ENCODE peak calls at places on chromosomes 3 and 15, in nine cellular contexts. W is WTC11; I is lung; C is neural progenitor cell; D is activated CD8-positive, alpha-beta T cell treated with anti-CD3 and anti-CD28 coated beads for 36 hours; H is breast epithelium; L is foreskin fibroblast; E is NB4; S is AG09319. O is an unnamed sample.

GRCh38 chr3:48970568-48970967 is 19.5 kb upstream of the P4HTM start:
- DNase-seq in C (no peak), S (no peak), L (no peak), H (no peak), W (no peak), E (no peak), I (no peak), D (no peak), O (no peak)

GRCh38 chr3:62127116-62127515 is 246.2 kb downstream of the FEZF2 start:
- DNase-seq in H (no peak), L (no peak), C (no peak), W (no peak), S (no peak), E (no peak), I (no peak), D (no peak), O (no peak)

GRCh38 chr3:60552581-60552980 is 698.7 kb downstream of the FHIT start:
- DNase-seq in H (no peak), C (no peak), L (no peak), S (no peak), I (no peak), E (no peak), W (no peak), D (no peak), O (no peak)

GRCh38 chr3:160981217-160981938 is 123.8 kb downstream of the B3GALNT1 start:
- DNase-seq in W (no peak), S (no peak), D (peak; percentile 73), I (peak; percentile 44), E (peak; percentile 97), L (peak; percentile 3), C (no peak), H (no peak), O (no peak)

GRCh38 chr15:61820212-61820611 is 240.0 kb downstream of the VPS13C start:
- DNase-seq in C (no peak), D (no peak), L (no peak), H (no peak), S (no peak), I (no peak), E (no peak), W (no peak), O (no peak)

GRCh38 chr3:38036906-38037305 is 2.1 kb upstream of the DLEC1 start:
- DNase-seq in H (no peak), S (no peak), D (no peak), W (no peak), C (no peak), L (no peak), I (no peak), E (no peak), O (no peak)

GRCh38 chr15:67196672-67197363 is 57.6 kb downstream of the AAGAB start:
- DNase-seq in D (no peak), I (no peak), S (peak; percentile 52), E (no peak), L (peak; percentile 87), H (no peak), W (no peak), C (no peak), O (no peak)

GRCh38 chr3:12508316-12508715 is 24.0 kb downstream of the TSEN2 start:
- DNase-seq in E (no peak), L (peak; percentile 99), C (no peak), I (no peak), W (no peak), D (no peak), H (no peak), S (peak; percentile 79), O (no peak)

GRCh38 chr3:140056047-140056446 is 121.1 kb downstream of the CLSTN2 start:
- DNase-seq in D (no peak), W (no peak), C (no peak), L (no peak), S (no peak), I (no peak), E (peak; percentile 3), H (no peak), O (no peak)

GRCh38 chr3:25397150-25397549 is 30.9 kb upstream of the RARB start:
- DNase-seq in C (no peak), D (no peak), L (no peak), I (no peak), S (no peak), W (no peak), H (no peak), E (peak; percentile 3), O (no peak)

GRCh38 chr3:66823010-66823399 is 175.1 kb upstream of the KBTBD8 start:
- DNase-seq in I (no peak), S (no peak), H (no peak), D (no peak), E (no peak), L (no peak), C (no peak), W (no peak), O (no peak)

DNA sequence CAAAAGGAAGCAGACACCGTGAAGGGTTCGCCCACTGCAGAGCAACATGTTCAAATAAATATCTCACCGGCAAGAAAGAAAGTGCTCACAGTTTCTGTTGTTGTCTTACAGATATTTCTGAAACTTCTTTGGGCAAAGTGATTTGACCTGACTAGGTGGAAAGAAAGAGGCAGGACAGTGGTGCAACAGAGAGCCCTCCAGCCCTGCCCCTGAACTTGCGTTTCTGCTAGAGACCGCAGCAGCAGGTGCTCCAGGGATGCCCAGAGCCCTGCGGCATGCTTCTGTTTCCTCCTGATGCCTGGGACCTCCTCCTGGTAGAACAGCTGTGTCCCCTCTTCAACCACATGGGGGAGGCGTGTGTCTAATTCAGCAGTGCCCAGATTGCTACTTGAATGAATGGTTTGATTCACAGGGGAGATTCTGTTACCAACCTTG is 123.4 kb downstream of the ATP10A start:
- DNase-seq in C (peak; percentile 61), E (peak; percentile 37), D (peak; percentile 61), S (peak; percentile 16), H (no peak), W (peak; percentile 36), I (no peak), L (peak; percentile 73), O (no peak)
- TF ChIP-seq CTCF in C (peak; percentile 49), E (no peak), D (peak; percentile 26), S (peak; percentile 65), H (no peak), W (no peak), I (no peak), L (peak; percentile 59), O (no peak)

GRCh38 chr15:38996111-38996541 is 431.5 kb upstream of the RASGRP1 start:
- DNase-seq in H (no peak), S (peak; percentile 81), E (no peak), C (no peak), L (peak; percentile 90), I (no peak), D (no peak), W (no peak), O (no peak)

GRCh38 chr15:38994310-38994709 is 429.7 kb upstream of the RASGRP1 start:
- DNase-seq in C (no peak), D (no peak), I (no peak), S (no peak), E (no peak), L (no peak), W (no peak), H (no peak), O (no peak)

GRCh38 chr15:38991701-38992100 is 427.1 kb upstream of the RASGRP1 start:
- DNase-seq in S (no peak), H (no peak), D (no peak), L (no peak), I (no peak), W (no peak), C (no peak), E (no peak), O (no peak)

GRCh38 chr15:38992541-38993334 is 428.1 kb upstream of the RASGRP1 start:
- DNase-seq in D (no peak), W (no peak), I (no peak), S (no peak), H (no peak), L (no peak), C (no peak), E (no peak), O (no peak)

DNA sequence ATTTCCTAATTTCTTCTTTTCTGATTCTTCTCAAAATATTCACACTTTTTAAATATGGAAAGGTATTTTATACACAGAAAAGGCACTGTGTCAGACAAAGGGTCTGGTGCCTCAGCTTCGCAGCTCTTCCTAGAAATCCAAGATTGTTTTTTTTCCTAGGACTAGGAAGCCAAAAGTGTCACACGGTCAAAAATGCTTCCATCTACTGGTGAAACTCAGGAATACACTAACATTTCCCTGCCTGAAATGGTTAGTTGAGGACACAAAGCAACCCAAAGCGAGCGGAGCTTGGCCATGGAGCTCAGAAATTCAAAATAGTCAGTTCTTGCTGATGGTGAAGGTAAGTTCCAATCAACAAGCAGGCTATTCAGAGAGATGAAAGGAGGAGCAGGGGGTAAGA is 426.5 kb upstream of the RASGRP1 start:
- DNase-seq in I (no peak), H (no peak), C (peak; percentile 58), D (no peak), L (peak; percentile 66), S (peak; percentile 11), E (peak; percentile 11), W (no peak), O (no peak)
- TF ChIP-seq CTCF in I (no peak), H (peak; percentile 49), C (peak; percentile 68), D (peak; percentile 14), L (peak; percentile 47), S (peak; percentile 48), E (peak; percentile 13), W (peak; percentile 32), O (no peak)

GRCh38 chr15:80991446-80991845 is 1.8 kb upstream of the MESD start:
- DNase-seq in H (no peak), L (peak; percentile 90), C (no peak), I (peak; percentile 46), E (peak; percentile 48), S (peak; percentile 46), D (peak; percentile 58), W (no peak), O (no peak)
- TF ChIP-seq CTCF in H (no peak), L (no peak), C (no peak), I (no peak), E (no peak), S (peak; percentile 11), D (no peak), W (no peak), O (no peak)

DNA sequence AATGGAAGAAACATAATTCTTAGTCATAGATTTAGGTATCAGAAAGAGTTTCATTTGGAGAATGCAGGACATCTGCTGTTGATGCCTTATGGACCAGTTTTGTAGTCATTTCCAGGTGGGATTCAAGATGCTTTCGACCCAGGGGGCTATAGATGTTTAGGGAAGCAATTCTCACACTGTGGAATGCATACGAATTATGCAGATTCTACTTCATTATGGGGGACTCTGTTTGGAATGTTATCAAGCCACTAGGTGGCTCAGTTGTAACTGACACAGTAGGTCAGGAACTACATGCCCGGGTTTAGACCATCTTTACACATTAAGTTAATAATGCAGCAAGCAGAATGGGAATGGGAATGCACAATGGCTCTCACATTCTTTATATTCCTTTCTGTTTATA is 1359.8 kb downstream of the ZPLD1 start:
- DNase-seq in E (peak; percentile 11), H (no peak), L (no peak), W (no peak), D (no peak), S (no peak), C (peak; percentile 42), I (no peak), O (no peak)
- TF ChIP-seq CTCF in E (peak; percentile 16), H (no peak), L (no peak), W (no peak), D (no peak), S (no peak), C (peak; percentile 51), I (no peak), O (no peak)

GRCh38 chr3:193826126-193826795 is 233.3 kb downstream of the OPA1 start:
- DNase-seq in E (peak; percentile 40), H (no peak), C (no peak), L (peak; percentile 12), S (no peak), I (no peak), D (no peak), W (no peak), O (no peak)
- TF ChIP-seq CTCF in E (no peak), H (no peak), C (no peak), L (no peak), S (no peak), I (no peak), D (no peak), W (no peak), O (no peak)